ENCODE peak calls at places on chromosomes 13 and 19, in ten cellular contexts. E is astrocyte; Q is activated CD8-positive, alpha-beta T cell treated with anti-CD3 and anti-CD28 coated beads for 36 hours; G is tibial nerve; X is AG04449; H is vagina; L is MCF 10A; U is AG09309; B is progenitor cell of endocrine pancreas; N is left ventricle myocardium inferior. D is an unnamed sample.

GRCh38 chr19:30688696-30689095 is 316.5 kb downstream of the ZNF536 start:
- DNase-seq in E (no peak), Q (no peak), G (no peak), X (no peak), H (no peak), L (no peak), U (no peak), B (no peak), N (no peak), D (no peak)

GRCh38 chr19:35903550-35904179 is 1.3 kb downstream of the HCST start:
- DNase-seq in E (peak; percentile 64), Q (peak; percentile 96), G (peak; percentile 43), X (peak; percentile 17), H (no peak), L (peak; percentile 45), U (no peak), B (no peak), N (peak; percentile 72), D (peak; percentile 83)

GRCh38 chr13:77389617-77389984 is 62.7 kb upstream of the MYCBP2 start:
- DNase-seq in E (no peak), Q (peak; percentile 17), G (no peak), X (no peak), H (no peak), L (no peak), U (no peak), B (no peak), N (no peak), D (no peak)

GRCh38 chr13:108006619-108007018 is 208.7 kb downstream of the LIG4 start:
- DNase-seq in E (no peak), Q (no peak), G (no peak), X (no peak), H (no peak), L (no peak), U (no peak), B (no peak), N (no peak), D (no peak)

GRCh38 chr13:113820813-113821651 is 42.8 kb downstream of the GAS6 start:
- DNase-seq in E (peak; percentile 98), Q (no peak), G (peak; percentile 75), X (peak; percentile 88), H (no peak), L (peak; percentile 96), U (peak; percentile 95), B (no peak), N (peak; percentile 78), D (no peak)

GRCh38 chr13:76293346-76293745 is 592.9 kb downstream of the KCTD12 start:
- DNase-seq in E (peak; percentile 64), Q (no peak), G (no peak), X (no peak), H (no peak), L (peak; percentile 55), U (peak; percentile 41), B (no peak), N (no peak), D (no peak)

GRCh38 chr13:110412132-110412912 is 105.2 kb downstream of the COL4A2 start:
- DNase-seq in E (peak; percentile 99), Q (peak; percentile 82), G (peak; percentile 81), X (peak; percentile 99), H (no peak), L (peak; percentile 99), U (peak; percentile 97), B (peak; percentile 45), N (peak; percentile 85), D (peak; percentile 85)

GRCh38 chr13:113489549-113490495 is 689 bp downstream of the DCUN1D2 start:
- DNase-seq in E (peak; percentile 27), Q (peak; percentile 57), G (no peak), X (no peak), H (no peak), L (peak; percentile 24), U (no peak), B (no peak), N (no peak), D (peak; percentile 68)

GRCh38 chr19:6214881-6215541 is 64.8 kb downstream of the MLLT1 start:
- DNase-seq in E (no peak), Q (no peak), G (no peak), X (no peak), H (no peak), L (no peak), U (no peak), B (no peak), N (no peak), D (no peak)

GRCh38 chr13:39159393-39159792 is 121.1 kb downstream of the NHLRC3 start:
- DNase-seq in E (no peak), Q (peak; percentile 4), G (no peak), X (no peak), H (no peak), L (no peak), U (no peak), B (no peak), N (no peak), D (no peak)

GRCh38 chr13:101307181-101307701 is 109.1 kb downstream of the NALCN start:
- DNase-seq in E (peak; percentile 100), Q (no peak), G (no peak), X (peak; percentile 91), H (no peak), L (no peak), U (peak; percentile 75), B (no peak), N (no peak), D (no peak)

GRCh38 chr13:30697177-30697953 is 38.0 kb upstream of the ALOX5AP start:
- DNase-seq in E (no peak), Q (no peak), G (no peak), X (no peak), H (no peak), L (no peak), U (no peak), B (no peak), N (no peak), D (no peak)

GRCh38 chr13:71789952-71790351 is 77.1 kb downstream of the DACH1 start:
- DNase-seq in E (no peak), Q (no peak), G (no peak), X (no peak), H (no peak), L (no peak), U (no peak), B (no peak), N (no peak), D (no peak)

GRCh38 chr19:18710986-18711751 is 27.7 kb downstream of the CRTC1 start:
- DNase-seq in E (peak; percentile 29), Q (no peak), G (peak; percentile 38), X (no peak), H (no peak), L (no peak), U (no peak), B (no peak), N (peak; percentile 67), D (no peak)

GRCh38 chr13:100069278-100069677 is 19.6 kb upstream of the PCCA start:
- DNase-seq in E (no peak), Q (no peak), G (no peak), X (no peak), H (no peak), L (peak; percentile 87), U (peak; percentile 32), B (no peak), N (no peak), D (no peak)

GRCh38 chr13:79508224-79508961 is 27.4 kb downstream of the NDFIP2 start:
- DNase-seq in E (no peak), Q (no peak), G (no peak), X (no peak), H (no peak), L (no peak), U (no peak), B (no peak), N (no peak), D (no peak)

GRCh38 chr19:1295169-1296012 is 9.7 kb downstream of the EFNA2 start:
- DNase-seq in E (no peak), Q (peak; percentile 56), G (no peak), X (no peak), H (no peak), L (no peak), U (no peak), B (no peak), N (no peak), D (peak; percentile 78)

GRCh38 chr19:12938536-12939291 is at the start of gene CALR:
- DNase-seq in E (no peak), Q (peak; percentile 34), G (no peak), X (no peak), H (no peak), L (no peak), U (no peak), B (no peak), N (no peak), D (no peak)

GRCh38 chr13:41416276-41416675 is 41.1 kb upstream of the RGCC start:
- DNase-seq in E (no peak), Q (no peak), G (no peak), X (no peak), H (no peak), L (no peak), U (peak; percentile 21), B (no peak), N (no peak), D (no peak)

GRCh38 chr13:20161275-20161950 is 561 bp upstream of the GJA3 start:
- DNase-seq in E (no peak), Q (peak; percentile 84), G (no peak), X (no peak), H (no peak), L (no peak), U (no peak), B (no peak), N (no peak), D (peak; percentile 63)

GRCh38 chr19:28468701-28469459 is 744.1 kb downstream of the UQCRFS1 start:
- DNase-seq in E (peak; percentile 69), Q (peak; percentile 44), G (no peak), X (no peak), H (no peak), L (no peak), U (peak; percentile 55), B (no peak), N (no peak), D (no peak)

GRCh38 chr19:14198384-14199376 is 7.3 kb downstream of the ADGRL1 start:
- DNase-seq in E (no peak), Q (no peak), G (no peak), X (no peak), H (no peak), L (no peak), U (no peak), B (no peak), N (no peak), D (no peak)
- TF ChIP-seq CTCF in E (no peak), Q (no peak), G (no peak), X (no peak), H (no peak), L (no peak), U (peak; percentile 20), B (no peak), N (no peak), D (no peak)

GRCh38 chr13:46751811-46752635 is 44.9 kb downstream of the ESD start:
- DNase-seq in E (peak; percentile 60), Q (peak; percentile 81), G (no peak), X (peak; percentile 19), H (no peak), L (no peak), U (peak; percentile 11), B (no peak), N (no peak), D (no peak)
- TF ChIP-seq CTCF in E (no peak), Q (peak; percentile 33), G (no peak), X (no peak), H (no peak), L (no peak), U (no peak), B (no peak), N (peak; percentile 12), D (peak; percentile 35)

GRCh38 chr13:28530729-28531194 is 35.8 kb upstream of the FLT1 start:
- DNase-seq in E (no peak), Q (no peak), G (no peak), X (no peak), H (no peak), L (no peak), U (no peak), B (no peak), N (no peak), D (peak; percentile 29)
- TF ChIP-seq CTCF in E (peak; percentile 16), Q (no peak), G (no peak), X (peak; percentile 13), H (no peak), L (no peak), U (peak; percentile 41), B (no peak), N (peak; percentile 13), D (no peak)

GRCh38 chr19:16894080-16894479 is 5.3 kb downstream of the F2RL3 start:
- DNase-seq in E (no peak), Q (no peak), G (no peak), X (no peak), H (no peak), L (no peak), U (no peak), B (no peak), N (no peak), D (no peak)
- TF ChIP-seq CTCF in E (no peak), Q (no peak), G (no peak), X (no peak), H (no peak), L (no peak), U (no peak), B (no peak), N (no peak), D (no peak)